ENCODE peak calls at places on chromosomes 6 and 20, in nine cellular contexts. D is CD8-positive, alpha-beta T cell; X is A549; I is K562; C is mammary epithelial cell; M is GM23248; U is H9; L is tibial artery; B is heart left ventricle. Y is an unnamed sample.
A peak's percentile ranks its signal among the peaks of the same experiment; 100 is the strongest.

GRCh38 chr20:38152175-38153010 is 12.7 kb downstream of the TGM2 start:
- DNase-seq in L (peak; percentile 98), M (peak; percentile 68), B (peak; percentile 94), D (no peak), I (no peak), U (no peak), X (peak; percentile 72), C (no peak), Y (peak; percentile 68)

GRCh38 chr6:145009691-145010090 is 724.6 kb downstream of the UTRN start:
- DNase-seq in L (no peak), I (no peak), B (no peak), X (no peak), U (no peak), D (no peak), C (no peak), M (peak; percentile 13), Y (no peak)

GRCh38 chr6:71681234-71681867 is 205.0 kb upstream of the RIMS1 start:
- DNase-seq in I (no peak), L (no peak), X (no peak), U (no peak), C (no peak), D (no peak), M (no peak), B (no peak), Y (no peak)

GRCh38 chr20:44319880-44320422 is 8.9 kb upstream of the FITM2 start:
- DNase-seq in X (no peak), M (no peak), I (no peak), U (no peak), L (no peak), D (no peak), B (no peak), C (no peak), Y (no peak)

GRCh38 chr20:32972181-32973076 is 31.8 kb downstream of the SUN5 start:
- DNase-seq in U (peak; percentile 47), X (no peak), M (no peak), B (no peak), I (peak; percentile 20), L (peak; percentile 60), D (peak; percentile 66), C (no peak), Y (no peak)

GRCh38 chr6:110389689-110390382 is 25.5 kb downstream of the DDO start:
- DNase-seq in I (peak; percentile 23), U (no peak), B (no peak), L (no peak), X (no peak), M (no peak), D (no peak), C (no peak), Y (no peak)

GRCh38 chr20:4794846-4795245 is 73.1 kb downstream of the PRND start:
- DNase-seq in M (peak; percentile 65), B (no peak), D (no peak), X (no peak), I (no peak), U (no peak), C (no peak), L (no peak), Y (no peak)

GRCh38 chr6:105733556-105734162 is 330.8 kb upstream of the PREP start:
- DNase-seq in D (no peak), B (no peak), X (no peak), U (no peak), M (peak; percentile 70), I (peak; percentile 47), L (no peak), C (no peak), Y (peak; percentile 13)

GRCh38 chr20:49677777-49678758 is 35.6 kb downstream of the B4GALT5 start:
- DNase-seq in D (no peak), M (no peak), U (no peak), L (no peak), C (no peak), X (no peak), I (peak; percentile 73), B (no peak), Y (no peak)

GRCh38 chr6:112029045-112029822 is 24.7 kb upstream of the CCN6 start:
- DNase-seq in B (peak; percentile 59), M (peak; percentile 65), L (no peak), U (peak; percentile 79), X (peak; percentile 22), D (peak; percentile 35), C (peak; percentile 34), I (peak; percentile 77), Y (no peak)

GRCh38 chr20:25389858-25390537 is 637 bp downstream of the ABHD12 start:
- DNase-seq in M (peak; percentile 58), B (peak; percentile 37), I (peak; percentile 52), D (no peak), C (no peak), L (peak; percentile 72), X (peak; percentile 31), U (peak; percentile 54), Y (no peak)

GRCh38 chr6:163335671-163336545 is 78.6 kb upstream of the QKI start:
- DNase-seq in D (no peak), C (no peak), I (no peak), B (peak; percentile 95), L (peak; percentile 85), U (no peak), M (peak; percentile 6), X (no peak), Y (no peak)

GRCh38 chr20:844473-845225 is 11.1 kb downstream of the FAM110A start:
- DNase-seq in M (peak; percentile 95), I (peak; percentile 91), C (peak; percentile 91), D (peak; percentile 81), L (peak; percentile 91), X (peak; percentile 73), B (peak; percentile 95), U (peak; percentile 95), Y (peak; percentile 81)

GRCh38 chr6:38681850-38682249 is 21.1 kb downstream of the GLO1 start:
- DNase-seq in M (no peak), I (no peak), B (no peak), L (no peak), X (no peak), U (no peak), D (no peak), C (no peak), Y (no peak)

DNA sequence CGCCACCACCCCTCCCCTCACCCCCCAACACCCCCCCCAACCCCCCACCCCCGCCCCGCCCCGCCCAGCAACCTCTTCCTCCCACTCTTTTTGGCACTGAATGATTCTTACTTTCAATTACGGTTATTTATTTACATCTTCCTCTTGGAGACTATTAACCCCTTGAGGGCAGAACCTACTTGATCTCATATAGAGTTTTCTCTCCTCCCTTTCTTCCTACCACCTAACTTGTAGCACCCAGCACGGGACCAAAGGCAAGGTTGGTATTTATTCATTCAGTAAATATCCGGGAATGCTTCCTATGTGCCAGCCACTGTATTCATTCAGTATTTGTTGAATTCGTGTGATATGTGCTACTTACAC is 1.2 kb upstream of the CNKSR3 start:
- DNase-seq in I (no peak), U (no peak), B (no peak), D (no peak), X (no peak), L (no peak), M (peak; percentile 14), C (no peak), Y (no peak)
- H3K27ac ChIP-seq in I (peak overlapping the region; percentile 68), U (no peak overlapping the region), B (no peak overlapping the region), D (no peak overlapping the region), X (peak overlapping the region; percentile 95), L (peak overlapping the region; percentile 93), M (no peak overlapping the region), C (no peak overlapping the region), Y (no peak overlapping the region)

DNA sequence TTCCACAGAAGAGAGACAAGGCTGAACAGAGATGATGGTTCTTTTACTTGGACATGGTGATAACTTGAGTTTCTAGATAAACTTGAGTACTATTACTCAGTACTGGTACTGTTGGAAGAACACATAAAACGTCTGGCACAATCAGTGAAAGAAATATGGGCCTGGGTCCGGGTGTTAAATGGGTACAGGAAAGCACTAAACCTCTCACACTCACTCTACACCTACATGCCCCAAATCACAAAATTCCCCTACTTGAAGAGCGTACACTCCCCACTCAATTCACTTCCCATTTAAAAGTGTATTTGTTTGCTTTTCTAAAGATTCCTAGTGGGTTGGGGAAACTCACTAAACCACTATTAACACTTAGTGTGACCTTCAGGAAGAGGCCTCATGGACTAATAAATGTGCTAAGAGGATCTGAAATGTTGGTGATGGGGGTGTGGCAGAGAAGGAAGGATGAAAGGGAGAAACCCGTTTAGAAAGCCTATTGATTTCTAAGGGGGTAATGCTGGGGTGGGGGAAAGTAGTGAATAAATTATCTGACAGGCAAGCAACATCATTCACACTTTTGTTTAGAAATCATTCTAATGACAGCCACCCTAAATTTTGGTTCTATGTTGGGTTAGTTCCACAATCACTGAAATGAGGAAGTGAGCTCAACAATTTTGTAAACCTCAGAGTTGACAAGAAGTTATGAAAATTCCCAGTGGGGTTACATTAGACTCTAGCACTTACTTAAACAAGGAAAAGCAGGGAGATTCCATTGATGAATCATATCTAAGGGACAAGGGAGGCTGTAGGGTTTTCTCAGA is 222.6 kb upstream of the MARCKS start:
- DNase-seq in X (no peak), U (no peak), C (peak; percentile 66), M (peak; percentile 69), I (no peak), L (no peak), D (no peak), B (no peak), Y (peak; percentile 79)
- H3K4me1 ChIP-seq in X (peaks cover 68% of the 10 kb centered on the region), U (no peaks in the 10 kb centered on the region), C (peaks cover 41% of the 10 kb centered on the region), M (peaks cover 61% of the 10 kb centered on the region), I (no peaks in the 10 kb centered on the region), L (peaks cover 53% of the 10 kb centered on the region), D (no peaks in the 10 kb centered on the region), B (peaks cover 33% of the 10 kb centered on the region), Y (peaks cover 41% of the 10 kb centered on the region)

GRCh38 chr6:101069191-101069795 is 188.2 kb upstream of the ASCC3 start:
- DNase-seq in B (no peak), U (no peak), X (no peak), L (no peak), I (no peak), M (peak; percentile 1), D (no peak), C (peak; percentile 56), Y (no peak)

GRCh38 chr6:101066481-101066880 is 185.4 kb upstream of the ASCC3 start:
- DNase-seq in U (no peak), I (no peak), M (no peak), C (no peak), X (no peak), D (no peak), L (no peak), B (no peak), Y (no peak)

DNA sequence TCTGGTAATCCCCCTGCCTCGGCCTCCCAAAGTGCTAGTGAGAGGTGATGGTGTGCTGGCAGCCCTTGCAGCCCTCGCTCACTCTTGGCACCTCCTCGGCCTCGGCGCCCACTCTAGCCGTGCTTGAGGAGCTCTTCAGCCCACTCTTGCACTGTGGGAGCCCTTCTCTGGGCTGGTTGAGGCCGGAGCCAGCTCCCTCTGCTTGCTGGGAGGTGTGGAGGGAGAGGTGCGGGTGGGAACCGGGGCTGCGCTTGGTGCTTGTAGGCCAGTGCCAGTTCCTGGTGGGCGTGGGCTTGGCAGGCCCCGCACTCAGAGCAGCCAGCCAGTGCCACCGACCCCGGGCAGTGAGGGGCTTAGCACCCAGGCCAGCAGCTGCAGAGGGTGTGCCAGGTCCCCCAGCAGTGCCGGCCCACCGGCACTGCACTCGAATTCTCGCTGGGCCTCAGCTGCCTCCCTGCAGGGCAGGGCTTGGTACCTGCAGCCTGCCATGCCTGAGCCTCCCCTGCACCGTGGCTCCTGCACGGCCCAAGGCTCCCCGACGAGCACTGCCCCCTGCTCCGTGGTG is 189.0 kb upstream of the ASCC3 start:
- DNase-seq in M (no peak), I (no peak), B (no peak), L (no peak), C (no peak), U (no peak), D (no peak), X (no peak), Y (no peak)
- H3K9me3 ChIP-seq in M (no peaks in the 10 kb centered on the region), I (no peaks in the 10 kb centered on the region), B (peaks cover 16% of the 10 kb centered on the region), L (peaks cover 7% of the 10 kb centered on the region), C (peaks cover 5% of the 10 kb centered on the region), U (no peaks in the 10 kb centered on the region), D (no peaks in the 10 kb centered on the region), X (no peaks in the 10 kb centered on the region), Y (no peaks in the 10 kb centered on the region)

GRCh38 chr6:6008114-6008647 is 1.5 kb upstream of the NRN1 start:
- DNase-seq in L (no peak), X (no peak), M (peak; percentile 57), U (no peak), D (no peak), B (no peak), I (no peak), C (no peak), Y (no peak)
- H3K27ac ChIP-seq in L (peak overlapping the region; percentile 90), X (peak overlapping the region; percentile 59), M (peak overlapping the region; percentile 90), U (no peak overlapping the region), D (no peak overlapping the region), B (peak overlapping the region; percentile 56), I (no peak overlapping the region), C (no peak overlapping the region), Y (no peak overlapping the region)

Y was measured in astrocyte.